ENCODE peak calls at places on chromosome 22, in four cellular contexts. One of them, this sample, is unnamed.

GRCh38 chr22:37229805-37230672 is 14.0 kb downstream of the RAC2 start:
- DNase-seq in ovary: no peak
- DNase-seq in fibroblast of lung: no peak
- DNase-seq in AG04450: no peak
- DNase-seq in this sample: peak; percentile 43

GRCh38 chr22:39731881-39732555 is 161.5 kb downstream of the CACNA1I start:
- DNase-seq in fibroblast of lung: no peak
- DNase-seq in AG04450: no peak
- DNase-seq in ovary: no peak
- DNase-seq in this sample: no peak

GRCh38 chr22:48240165-48240934 is 1477.9 kb downstream of the TBC1D22A start:
- DNase-seq in fibroblast of lung: no peak
- DNase-seq in AG04450: no peak
- DNase-seq in ovary: no peak
- DNase-seq in this sample: no peak

GRCh38 chr22:42317691-42318547 is 47.5 kb upstream of the TCF20 start:
- DNase-seq in ovary: no peak
- DNase-seq in fibroblast of lung: no peak
- DNase-seq in AG04450: no peak
- DNase-seq in this sample: no peak

GRCh38 chr22:42330953-42331525 is 60.6 kb upstream of the TCF20 start:
- DNase-seq in fibroblast of lung: no peak
- DNase-seq in AG04450: no peak
- DNase-seq in ovary: no peak
- DNase-seq in this sample: no peak

GRCh38 chr22:45620707-45621106 is 50.9 kb upstream of the ATXN10 start:
- DNase-seq in fibroblast of lung: no peak
- DNase-seq in ovary: no peak
- DNase-seq in AG04450: no peak
- DNase-seq in this sample: no peak

GRCh38 chr22:44550666-44551491 is 52.8 kb upstream of the RTL6 start:
- DNase-seq in fibroblast of lung: peak; percentile 96
- DNase-seq in AG04450: peak; percentile 91
- DNase-seq in ovary: peak; percentile 85
- DNase-seq in this sample: peak; percentile 82

GRCh38 chr22:39349506-39349966 is 255 bp upstream of the SYNGR1 start:
- DNase-seq in fibroblast of lung: no peak
- DNase-seq in AG04450: no peak
- DNase-seq in ovary: peak; percentile 65
- DNase-seq in this sample: no peak

GRCh38 chr22:39238561-39238960 is 6.2 kb downstream of the PDGFB start:
- DNase-seq in AG04450: no peak
- DNase-seq in fibroblast of lung: no peak
- DNase-seq in ovary: no peak
- DNase-seq in this sample: no peak

GRCh38 chr22:21918466-21919185 is 34.0 kb downstream of the PPM1F start:
- DNase-seq in ovary: no peak
- DNase-seq in fibroblast of lung: no peak
- DNase-seq in AG04450: no peak
- DNase-seq in this sample: no peak

GRCh38 chr22:33825761-33826160 is 94.5 kb downstream of the LARGE1 start:
- DNase-seq in fibroblast of lung: no peak
- DNase-seq in ovary: no peak
- DNase-seq in AG04450: no peak
- DNase-seq in this sample: no peak

GRCh38 chr22:17243524-17243923 is 24.3 kb upstream of the ADA2 start:
- DNase-seq in ovary: no peak
- DNase-seq in fibroblast of lung: no peak
- DNase-seq in AG04450: no peak
- DNase-seq in this sample: no peak

GRCh38 chr22:37647317-37647716 is 7.8 kb downstream of the SH3BP1 start:
- DNase-seq in fibroblast of lung: no peak
- DNase-seq in ovary: no peak
- DNase-seq in AG04450: no peak
- DNase-seq in this sample: no peak

GRCh38 chr22:45504703-45505341 is 2.1 kb downstream of the FBLN1 start:
- DNase-seq in AG04450: no peak
- DNase-seq in ovary: no peak
- DNase-seq in fibroblast of lung: peak; percentile 63
- DNase-seq in this sample: no peak

GRCh38 chr22:27331526-27332281 is 469.9 kb downstream of the MN1 start:
- DNase-seq in AG04450: no peak
- DNase-seq in fibroblast of lung: peak; percentile 47
- DNase-seq in ovary: peak; percentile 51
- DNase-seq in this sample: peak; percentile 42

GRCh38 chr22:38180841-38181452 is 683 bp downstream of the PLA2G6 start:
- DNase-seq in AG04450: no peak
- DNase-seq in fibroblast of lung: peak; percentile 23
- DNase-seq in ovary: peak; percentile 36
- DNase-seq in this sample: no peak

GRCh38 chr22:44130076-44130711 is 50.5 kb upstream of the PARVG start:
- DNase-seq in fibroblast of lung: no peak
- DNase-seq in ovary: no peak
- DNase-seq in AG04450: no peak
- DNase-seq in this sample: no peak

GRCh38 chr22:21876486-21877176 is 9.2 kb upstream of the MAPK1 start:
- DNase-seq in fibroblast of lung: peak; percentile 89
- DNase-seq in ovary: no peak
- DNase-seq in AG04450: no peak
- DNase-seq in this sample: peak; percentile 38

GRCh38 chr22:43017525-43018290 is 2.8 kb upstream of the PACSIN2 start:
- DNase-seq in AG04450: no peak
- DNase-seq in fibroblast of lung: no peak
- DNase-seq in ovary: no peak
- DNase-seq in this sample: no peak

GRCh38 chr22:23716811-23717801 is 26.3 kb downstream of the RGL4 start:
- DNase-seq in fibroblast of lung: peak; percentile 89
- DNase-seq in AG04450: peak; percentile 63
- DNase-seq in ovary: peak; percentile 89
- DNase-seq in this sample: peak; percentile 65

GRCh38 chr22:36922752-36923457 is 9.5 kb downstream of the CSF2RB start:
- DNase-seq in ovary: no peak
- DNase-seq in fibroblast of lung: no peak
- DNase-seq in AG04450: no peak
- DNase-seq in this sample: no peak

DNA sequence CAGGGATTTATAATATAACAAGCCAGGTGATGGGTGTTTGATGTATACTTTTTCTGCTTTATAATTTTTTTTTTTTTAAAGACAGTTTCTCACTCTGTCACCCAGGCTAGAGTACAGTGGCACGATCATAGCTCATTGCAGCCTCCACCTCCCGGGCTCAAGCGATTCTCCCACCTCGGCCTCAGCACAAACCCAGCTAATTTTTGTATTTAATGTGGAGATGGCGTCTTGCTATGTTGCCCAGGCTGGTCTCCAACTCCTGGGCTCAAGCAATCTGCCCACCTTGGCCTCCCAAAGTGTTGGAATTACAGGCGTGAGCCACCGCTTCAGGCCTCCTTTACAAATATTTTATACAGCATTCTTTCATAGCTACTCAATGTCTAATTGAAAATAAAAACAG is 48.6 kb downstream of the MORC2 start:
- DNase-seq in AG04450: no peak
- DNase-seq in fibroblast of lung: no peak
- DNase-seq in ovary: no peak
- DNase-seq in this sample: no peak
- H3K27me3 ChIP-seq in AG04450: no peaks in the 10 kb centered on the region
- H3K27me3 ChIP-seq in fibroblast of lung: no peaks in the 10 kb centered on the region
- H3K27me3 ChIP-seq in ovary: no peaks in the 10 kb centered on the region
- H3K27me3 ChIP-seq in this sample: no peaks in the 10 kb centered on the region

GRCh38 chr22:20064545-20065262 is 15.3 kb upstream of the DGCR8 start:
- DNase-seq in AG04450: no peak
- DNase-seq in ovary: no peak
- DNase-seq in fibroblast of lung: no peak
- DNase-seq in this sample: no peak
- H3K27ac ChIP-seq in AG04450: no peak overlapping the region
- H3K27ac ChIP-seq in ovary: no peak overlapping the region
- H3K27ac ChIP-seq in fibroblast of lung: no peak overlapping the region
- H3K27ac ChIP-seq in this sample: no peak overlapping the region

GRCh38 chr22:29481265-29482000 is 1.4 kb downstream of the NEFH start:
- DNase-seq in ovary: peak; percentile 62
- DNase-seq in AG04450: no peak
- DNase-seq in fibroblast of lung: peak; percentile 41
- DNase-seq in this sample: no peak

GRCh38 chr22:29480512-29481264 is 670 bp downstream of the NEFH start:
- DNase-seq in AG04450: no peak
- DNase-seq in ovary: peak; percentile 33
- DNase-seq in fibroblast of lung: peak; percentile 80
- DNase-seq in this sample: no peak

GRCh38 chr22:29479417-29480261 is at the start of gene NEFH:
- DNase-seq in AG04450: no peak
- DNase-seq in ovary: no peak
- DNase-seq in fibroblast of lung: no peak
- DNase-seq in this sample: no peak

GRCh38 chr22:29478326-29479276 is 1.4 kb upstream of the NEFH start:
- DNase-seq in ovary: no peak
- DNase-seq in AG04450: no peak
- DNase-seq in fibroblast of lung: no peak
- DNase-seq in this sample: no peak

GRCh38 chr22:29480262-29480511 is 169 bp downstream of the NEFH start:
- DNase-seq in AG04450: no peak
- DNase-seq in fibroblast of lung: no peak
- DNase-seq in ovary: no peak
- DNase-seq in this sample: no peak
- H3K27me3 ChIP-seq in AG04450: peaks cover 52% of the 10 kb centered on the region
- H3K27me3 ChIP-seq in fibroblast of lung: peaks cover 38% of the 10 kb centered on the region
- H3K27me3 ChIP-seq in ovary: no peaks in the 10 kb centered on the region
- H3K27me3 ChIP-seq in this sample: peaks cover 37% of the 10 kb centered on the region

DNA sequence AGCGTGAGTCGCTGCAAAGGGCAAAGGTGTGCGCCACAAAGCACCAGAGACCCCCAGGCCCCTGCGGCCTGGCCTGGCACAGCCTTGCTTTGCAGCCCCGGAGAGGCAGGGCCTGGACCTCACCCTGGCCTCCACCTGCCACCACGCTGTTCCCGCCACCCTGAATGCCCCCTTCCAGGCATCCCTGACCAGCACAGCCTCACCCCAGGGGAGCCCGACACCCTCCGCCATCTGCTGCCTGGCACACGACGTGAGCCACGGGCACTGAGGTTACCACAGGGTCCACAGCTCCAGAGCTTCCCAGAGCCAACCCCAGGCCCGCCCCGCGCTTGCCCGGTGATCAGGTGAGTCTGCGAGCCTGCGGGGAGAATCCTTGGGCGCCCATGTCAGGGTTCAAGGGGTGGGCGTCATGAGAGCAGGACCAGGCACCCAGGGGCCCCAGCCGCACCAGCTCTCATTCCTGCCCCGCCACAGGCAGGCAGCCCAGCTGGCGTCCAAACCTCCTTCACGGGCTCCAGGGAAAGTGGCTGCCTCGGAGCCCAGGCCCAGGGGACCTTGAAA is 171.3 kb downstream of the BRD1 start:
- DNase-seq in ovary: no peak
- DNase-seq in fibroblast of lung: no peak
- DNase-seq in AG04450: no peak
- DNase-seq in this sample: no peak
- H3K27ac ChIP-seq in ovary: no peak overlapping the region
- H3K27ac ChIP-seq in fibroblast of lung: no peak overlapping the region
- H3K27ac ChIP-seq in AG04450: no peak overlapping the region
- H3K27ac ChIP-seq in this sample: no peak overlapping the region

This sample was measured in brain microvascular endothelial cell.